ENCODE peak calls at places on chromosomes 1 and 21, in eight cellular contexts. X, R, Z, M, B, V, D and S are unnamed samples.

GRCh38 chr1:203275656-203276272 is 29.6 kb upstream of the BTG2 start:
- DNase-seq in X (no peak), R (no peak), Z (no peak), M (no peak), B (no peak), V (no peak), D (no peak), S (no peak)

GRCh38 chr1:154497026-154497806 is 4.8 kb upstream of the TDRD10 start:
- DNase-seq in X (no peak), R (no peak), Z (peak; percentile 21), M (no peak), B (peak; percentile 38), V (peak; percentile 32), D (no peak), S (no peak)

GRCh38 chr21:38774586-38775285 is 31.0 kb upstream of the ETS2 start:
- DNase-seq in X (no peak), R (no peak), Z (no peak), M (no peak), B (no peak), V (no peak), D (no peak), S (no peak)

GRCh38 chr1:182723195-182723594 is 38.8 kb upstream of the RGS8 start:
- DNase-seq in X (no peak), R (no peak), Z (no peak), M (no peak), B (no peak), V (no peak), D (no peak), S (no peak)

GRCh38 chr21:17512245-17513213 is at the start of gene CXADR:
- DNase-seq in X (peak; percentile 98), R (peak; percentile 71), Z (peak; percentile 93), M (peak; percentile 7), B (peak; percentile 97), V (no peak), D (peak; percentile 32), S (peak; percentile 43)

GRCh38 chr1:67184838-67185421 is 18.7 kb downstream of the IL23R start:
- DNase-seq in X (no peak), R (no peak), Z (no peak), M (no peak), B (no peak), V (no peak), D (no peak), S (no peak)

GRCh38 chr1:115189814-115190541 is 100.7 kb upstream of the TSPAN2 start:
- DNase-seq in X (no peak), R (peak; percentile 56), Z (no peak), M (peak; percentile 98), B (peak; percentile 55), V (no peak), D (peak; percentile 91), S (peak; percentile 98)

GRCh38 chr1:243950166-243950565 is 100.1 kb upstream of the AKT3 start:
- DNase-seq in X (no peak), R (no peak), Z (no peak), M (peak; percentile 94), B (peak; percentile 27), V (no peak), D (peak; percentile 82), S (peak; percentile 68)

GRCh38 chr1:231037585-231038517 is 2.2 kb downstream of the FAM89A start:
- DNase-seq in X (no peak), R (no peak), Z (no peak), M (peak; percentile 37), B (peak; percentile 23), V (no peak), D (no peak), S (peak; percentile 41)

GRCh38 chr1:61426254-61426653 is 298.7 kb downstream of the TM2D1 start:
- DNase-seq in X (no peak), R (no peak), Z (no peak), M (no peak), B (no peak), V (no peak), D (no peak), S (no peak)

GRCh38 chr1:2973661-2974593 is 47.3 kb upstream of the ACTRT2 start:
- DNase-seq in X (no peak), R (no peak), Z (no peak), M (no peak), B (no peak), V (no peak), D (no peak), S (no peak)

GRCh38 chr1:113605099-113605498 is 154.2 kb downstream of the PHTF1 start:
- DNase-seq in X (no peak), R (no peak), Z (no peak), M (no peak), B (no peak), V (no peak), D (peak; percentile 3), S (peak; percentile 20)

GRCh38 chr1:234942869-234943501 is 185.7 kb downstream of the TOMM20 start:
- DNase-seq in X (no peak), R (no peak), Z (no peak), M (no peak), B (no peak), V (no peak), D (no peak), S (no peak)

GRCh38 chr1:234943801-234944402 is 184.7 kb downstream of the TOMM20 start:
- DNase-seq in X (no peak), R (no peak), Z (no peak), M (no peak), B (no peak), V (no peak), D (no peak), S (no peak)

GRCh38 chr1:234940841-234941240 is 187.8 kb downstream of the TOMM20 start:
- DNase-seq in X (no peak), R (no peak), Z (no peak), M (no peak), B (no peak), V (no peak), D (no peak), S (no peak)

GRCh38 chr1:234941711-234942320 is 186.8 kb downstream of the TOMM20 start:
- DNase-seq in X (no peak), R (no peak), Z (no peak), M (peak; percentile 71), B (no peak), V (no peak), D (no peak), S (no peak)

GRCh38 chr1:234944439-234945369 is 183.9 kb downstream of the TOMM20 start:
- DNase-seq in X (no peak), R (no peak), Z (no peak), M (no peak), B (no peak), V (no peak), D (no peak), S (no peak)
- H2AFZ ChIP-seq in X (no peak overlapping the region), R (no peak overlapping the region), Z (no peak overlapping the region), M (no peak overlapping the region), B (no peak overlapping the region), V (peak overlapping the region; percentile 62), D (no peak overlapping the region), S (no peak overlapping the region)

GRCh38 chr21:40272037-40272436 is 404.8 kb downstream of the PCP4 start:
- DNase-seq in X (no peak), R (no peak), Z (peak; percentile 68), M (no peak), B (no peak), V (no peak), D (no peak), S (no peak)

GRCh38 chr21:40271169-40271568 is 403.9 kb downstream of the PCP4 start:
- DNase-seq in X (peak; percentile 54), R (no peak), Z (no peak), M (no peak), B (no peak), V (no peak), D (no peak), S (no peak)

GRCh38 chr21:40269239-40269638 is 402.0 kb downstream of the PCP4 start:
- DNase-seq in X (no peak), R (no peak), Z (no peak), M (no peak), B (no peak), V (no peak), D (no peak), S (no peak)

GRCh38 chr21:40276001-40276400 is 408.8 kb downstream of the PCP4 start:
- DNase-seq in X (no peak), R (no peak), Z (no peak), M (no peak), B (no peak), V (no peak), D (no peak), S (no peak)

GRCh38 chr21:40270134-40270533 is 402.9 kb downstream of the PCP4 start:
- DNase-seq in X (no peak), R (no peak), Z (no peak), M (no peak), B (no peak), V (no peak), D (no peak), S (no peak)
- H3K9me3 ChIP-seq in X (no peaks in the 10 kb centered on the region), R (peaks cover 34% of the 10 kb centered on the region), Z (no peaks in the 10 kb centered on the region), M (no peaks in the 10 kb centered on the region), B (no peaks in the 10 kb centered on the region), V (no peaks in the 10 kb centered on the region), D (no peaks in the 10 kb centered on the region), S (no peaks in the 10 kb centered on the region)

DNA sequence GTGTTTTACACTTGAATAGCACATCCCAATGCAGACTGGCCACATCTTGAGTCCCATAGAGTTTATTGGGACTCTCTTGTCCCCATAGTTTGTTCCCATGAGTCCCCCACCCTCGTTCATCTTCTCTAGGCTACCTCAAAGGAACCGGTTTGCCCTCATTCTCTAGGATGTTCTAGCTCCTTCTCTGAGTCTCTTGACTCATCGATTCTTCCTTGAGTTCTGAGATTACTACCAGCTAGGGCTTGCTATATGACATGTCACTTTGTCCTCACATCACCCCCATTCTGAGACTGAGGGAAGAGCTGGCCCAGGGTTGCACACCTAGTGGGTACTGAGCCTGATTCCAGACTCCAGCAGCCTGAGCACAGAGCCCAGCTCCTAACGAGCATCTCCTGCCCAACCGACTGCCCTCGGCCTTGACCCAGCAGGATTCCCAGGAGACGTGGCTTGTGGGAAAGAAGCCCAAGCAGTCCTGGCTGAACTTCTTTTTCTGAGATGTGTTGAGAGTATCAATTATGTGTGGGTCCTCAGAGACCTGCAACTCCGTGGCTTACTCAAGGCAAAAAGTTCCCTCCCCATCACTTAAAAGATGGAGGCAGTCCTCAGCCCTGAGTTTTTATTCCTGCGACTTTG is 42.0 kb downstream of the TMEM51 start:
- DNase-seq in X (no peak), R (no peak), Z (no peak), M (no peak), B (no peak), V (no peak), D (no peak), S (no peak)
- H3K4me1 ChIP-seq in X (peaks cover 10% of the 10 kb centered on the region), R (peaks cover 73% of the 10 kb centered on the region), Z (peaks cover 48% of the 10 kb centered on the region), M (peaks cover 6% of the 10 kb centered on the region), B (peaks cover 34% of the 10 kb centered on the region), V (no peaks in the 10 kb centered on the region), D (peaks cover 4% of the 10 kb centered on the region), S (peaks cover 16% of the 10 kb centered on the region)

GRCh38 chr1:26949266-26949925 is 10.9 kb downstream of the KDF1 start:
- DNase-seq in X (no peak), R (no peak), Z (peak; percentile 28), M (no peak), B (no peak), V (no peak), D (peak; percentile 18), S (peak; percentile 17)
- H2AFZ ChIP-seq in X (no peak overlapping the region), R (no peak overlapping the region), Z (no peak overlapping the region), M (no peak overlapping the region), B (no peak overlapping the region), V (no peak overlapping the region), D (no peak overlapping the region), S (no peak overlapping the region)